ENCODE peak calls at places on chromosomes 5 and 9, in ten cellular contexts. One of them, this sample, is unnamed. For H3K4me1, the result is how much of the 10 kb centered on the place peaks cover.

GRCh38 chr5:66230551-66230950 is 86.5 kb downstream of the SREK1 start:
- DNase-seq in GM23338: peak
- DNase-seq in mammary epithelial cell: peak
- DNase-seq in spleen: no peak
- DNase-seq in HepG2: no peak
- DNase-seq in psoas muscle: no peak
- DNase-seq in lower lobe of right lung: no peak
- DNase-seq in PC-3: no peak
- DNase-seq in uterus: no peak
- DNase-seq in heart right ventricle: no peak
- DNase-seq in this sample: no peak

GRCh38 chr5:56327810-56328209 is 94.7 kb upstream of the ANKRD55 start:
- DNase-seq in GM23338: no peak
- DNase-seq in heart right ventricle: no peak
- DNase-seq in HepG2: no peak
- DNase-seq in lower lobe of right lung: no peak
- DNase-seq in PC-3: no peak
- DNase-seq in mammary epithelial cell: no peak
- DNase-seq in psoas muscle: no peak
- DNase-seq in uterus: no peak
- DNase-seq in spleen: no peak
- DNase-seq in this sample: no peak

GRCh38 chr5:154793599-154794524 is 38.7 kb downstream of the LARP1 start:
- DNase-seq in psoas muscle: no peak
- DNase-seq in GM23338: no peak
- DNase-seq in heart right ventricle: no peak
- DNase-seq in HepG2: no peak
- DNase-seq in uterus: no peak
- DNase-seq in mammary epithelial cell: no peak
- DNase-seq in spleen: peak
- DNase-seq in PC-3: no peak
- DNase-seq in lower lobe of right lung: no peak
- DNase-seq in this sample: no peak

GRCh38 chr5:7251127-7251526 is 144.8 kb upstream of the ADCY2 start:
- DNase-seq in GM23338: no peak
- DNase-seq in lower lobe of right lung: no peak
- DNase-seq in heart right ventricle: no peak
- DNase-seq in HepG2: no peak
- DNase-seq in mammary epithelial cell: no peak
- DNase-seq in PC-3: no peak
- DNase-seq in psoas muscle: no peak
- DNase-seq in uterus: no peak
- DNase-seq in spleen: no peak
- DNase-seq in this sample: no peak

GRCh38 chr9:7094052-7094451 is 336.3 kb downstream of the KDM4C start:
- DNase-seq in psoas muscle: no peak
- DNase-seq in uterus: no peak
- DNase-seq in HepG2: peak
- DNase-seq in PC-3: peak
- DNase-seq in lower lobe of right lung: no peak
- DNase-seq in heart right ventricle: no peak
- DNase-seq in spleen: no peak
- DNase-seq in GM23338: peak
- DNase-seq in mammary epithelial cell: peak
- DNase-seq in this sample: peak

GRCh38 chr5:38446029-38446522 is 110.4 kb downstream of the LIFR start:
- DNase-seq in GM23338: no peak
- DNase-seq in psoas muscle: peak
- DNase-seq in PC-3: no peak
- DNase-seq in uterus: no peak
- DNase-seq in HepG2: no peak
- DNase-seq in heart right ventricle: peak
- DNase-seq in lower lobe of right lung: no peak
- DNase-seq in mammary epithelial cell: no peak
- DNase-seq in spleen: no peak
- DNase-seq in this sample: no peak

GRCh38 chr5:35313296-35313695 is 83.0 kb upstream of the PRLR start:
- DNase-seq in psoas muscle: no peak
- DNase-seq in spleen: no peak
- DNase-seq in lower lobe of right lung: no peak
- DNase-seq in HepG2: no peak
- DNase-seq in GM23338: no peak
- DNase-seq in PC-3: peak
- DNase-seq in uterus: no peak
- DNase-seq in mammary epithelial cell: peak
- DNase-seq in heart right ventricle: no peak
- DNase-seq in this sample: no peak

GRCh38 chr9:98037362-98037761 is 19.2 kb upstream of the NANS start:
- DNase-seq in spleen: no peak
- DNase-seq in mammary epithelial cell: no peak
- DNase-seq in lower lobe of right lung: peak
- DNase-seq in PC-3: peak
- DNase-seq in heart right ventricle: peak
- DNase-seq in HepG2: no peak
- DNase-seq in GM23338: no peak
- DNase-seq in psoas muscle: peak
- DNase-seq in uterus: no peak
- DNase-seq in this sample: no peak

GRCh38 chr5:9174446-9174845 is 371.4 kb downstream of the SEMA5A start:
- DNase-seq in heart right ventricle: no peak
- DNase-seq in mammary epithelial cell: no peak
- DNase-seq in psoas muscle: no peak
- DNase-seq in uterus: no peak
- DNase-seq in PC-3: no peak
- DNase-seq in HepG2: no peak
- DNase-seq in lower lobe of right lung: no peak
- DNase-seq in GM23338: no peak
- DNase-seq in spleen: no peak
- DNase-seq in this sample: no peak

GRCh38 chr9:80359291-80359690 is 787.5 kb downstream of the TLE4 start:
- DNase-seq in psoas muscle: no peak
- DNase-seq in heart right ventricle: no peak
- DNase-seq in PC-3: no peak
- DNase-seq in spleen: no peak
- DNase-seq in lower lobe of right lung: no peak
- DNase-seq in uterus: no peak
- DNase-seq in HepG2: no peak
- DNase-seq in mammary epithelial cell: no peak
- DNase-seq in GM23338: no peak
- DNase-seq in this sample: no peak

DNA sequence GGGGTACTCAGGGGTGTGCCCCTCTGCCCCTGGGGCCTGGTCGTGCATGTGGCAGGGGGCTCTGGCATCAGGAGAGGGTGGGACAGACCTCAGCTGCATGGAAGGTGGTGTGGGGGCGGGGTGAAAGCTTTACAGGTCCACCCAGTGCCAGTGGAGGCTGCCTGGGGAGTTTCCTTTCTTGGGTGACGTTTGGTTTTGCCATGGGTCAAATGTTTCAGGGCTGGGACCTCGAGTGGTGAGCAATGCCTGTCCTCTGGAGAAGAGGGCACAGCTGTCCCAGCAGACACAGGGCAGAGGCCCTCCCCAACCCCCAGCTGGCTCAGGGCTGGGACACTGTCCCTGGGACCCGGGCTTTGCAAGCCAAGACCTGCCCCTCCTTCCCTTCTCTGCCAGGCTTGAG is 3.6 kb downstream of the RXRA start:
- DNase-seq in lower lobe of right lung: no peak
- DNase-seq in HepG2: no peak
- DNase-seq in uterus: no peak
- DNase-seq in psoas muscle: peak
- DNase-seq in PC-3: no peak
- DNase-seq in GM23338: no peak
- DNase-seq in spleen: no peak
- DNase-seq in mammary epithelial cell: peak
- DNase-seq in heart right ventricle: no peak
- DNase-seq in this sample: no peak
- H3K4me3 ChIP-seq in lower lobe of right lung: peak
- H3K4me3 ChIP-seq in HepG2: peak
- H3K4me3 ChIP-seq in uterus: peak
- H3K4me3 ChIP-seq in psoas muscle: peak
- H3K4me3 ChIP-seq in PC-3: no peak
- H3K4me3 ChIP-seq in GM23338: no peak
- H3K4me3 ChIP-seq in spleen: no peak
- H3K4me3 ChIP-seq in mammary epithelial cell: peak
- H3K4me3 ChIP-seq in heart right ventricle: peak
- H3K4me3 ChIP-seq in this sample: no peak

GRCh38 chr5:435961-436640 is 6.9 kb upstream of the EXOC3 start:
- DNase-seq in GM23338: peak
- DNase-seq in mammary epithelial cell: no peak
- DNase-seq in HepG2: peak
- DNase-seq in spleen: peak
- DNase-seq in lower lobe of right lung: peak
- DNase-seq in psoas muscle: peak
- DNase-seq in uterus: no peak
- DNase-seq in heart right ventricle: no peak
- DNase-seq in PC-3: peak
- DNase-seq in this sample: peak
- H3K4me1 ChIP-seq in GM23338: under half
- H3K4me1 ChIP-seq in mammary epithelial cell: under half
- H3K4me1 ChIP-seq in HepG2: under half
- H3K4me1 ChIP-seq in spleen: under half
- H3K4me1 ChIP-seq in lower lobe of right lung: under half
- H3K4me1 ChIP-seq in psoas muscle: under half
- H3K4me1 ChIP-seq in uterus: under half
- H3K4me1 ChIP-seq in heart right ventricle: under half
- H3K4me1 ChIP-seq in PC-3: under half
- H3K4me1 ChIP-seq in this sample: under half

GRCh38 chr5:1297243-1297642 is 2.4 kb upstream of the TERT start:
- DNase-seq in psoas muscle: peak
- DNase-seq in GM23338: no peak
- DNase-seq in spleen: no peak
- DNase-seq in PC-3: no peak
- DNase-seq in uterus: no peak
- DNase-seq in mammary epithelial cell: no peak
- DNase-seq in HepG2: no peak
- DNase-seq in heart right ventricle: no peak
- DNase-seq in lower lobe of right lung: no peak
- DNase-seq in this sample: peak

GRCh38 chr5:1293416-1293996 is 1.4 kb downstream of the TERT start:
- DNase-seq in GM23338: no peak
- DNase-seq in heart right ventricle: no peak
- DNase-seq in mammary epithelial cell: no peak
- DNase-seq in lower lobe of right lung: no peak
- DNase-seq in HepG2: no peak
- DNase-seq in PC-3: no peak
- DNase-seq in psoas muscle: peak
- DNase-seq in uterus: no peak
- DNase-seq in spleen: peak
- DNase-seq in this sample: peak

GRCh38 chr5:1293997-1294838 is 650 bp downstream of the TERT start:
- DNase-seq in psoas muscle: peak
- DNase-seq in HepG2: no peak
- DNase-seq in lower lobe of right lung: no peak
- DNase-seq in GM23338: peak
- DNase-seq in spleen: peak
- DNase-seq in heart right ventricle: no peak
- DNase-seq in PC-3: no peak
- DNase-seq in uterus: no peak
- DNase-seq in mammary epithelial cell: no peak
- DNase-seq in this sample: peak

GRCh38 chr5:1294839-1295649 is at the start of gene TERT:
- DNase-seq in heart right ventricle: no peak
- DNase-seq in PC-3: no peak
- DNase-seq in uterus: no peak
- DNase-seq in spleen: peak
- DNase-seq in psoas muscle: peak
- DNase-seq in GM23338: peak
- DNase-seq in HepG2: no peak
- DNase-seq in mammary epithelial cell: no peak
- DNase-seq in lower lobe of right lung: peak
- DNase-seq in this sample: peak

GRCh38 chr5:1295650-1296037 is 776 bp upstream of the TERT start:
- DNase-seq in GM23338: no peak
- DNase-seq in mammary epithelial cell: no peak
- DNase-seq in uterus: no peak
- DNase-seq in heart right ventricle: no peak
- DNase-seq in lower lobe of right lung: peak
- DNase-seq in HepG2: no peak
- DNase-seq in psoas muscle: peak
- DNase-seq in PC-3: no peak
- DNase-seq in spleen: peak
- DNase-seq in this sample: peak
- H3K4me3 ChIP-seq in GM23338: peak
- H3K4me3 ChIP-seq in mammary epithelial cell: no peak
- H3K4me3 ChIP-seq in uterus: no peak
- H3K4me3 ChIP-seq in heart right ventricle: no peak
- H3K4me3 ChIP-seq in lower lobe of right lung: peak
- H3K4me3 ChIP-seq in HepG2: no peak
- H3K4me3 ChIP-seq in psoas muscle: no peak
- H3K4me3 ChIP-seq in PC-3: no peak
- H3K4me3 ChIP-seq in spleen: peak
- H3K4me3 ChIP-seq in this sample: peak

GRCh38 chr5:76804266-76804665 is 14.6 kb upstream of the F2RL1 start:
- DNase-seq in uterus: no peak
- DNase-seq in HepG2: peak
- DNase-seq in psoas muscle: no peak
- DNase-seq in heart right ventricle: no peak
- DNase-seq in spleen: no peak
- DNase-seq in PC-3: peak
- DNase-seq in lower lobe of right lung: no peak
- DNase-seq in mammary epithelial cell: no peak
- DNase-seq in GM23338: no peak
- DNase-seq in this sample: no peak

GRCh38 chr5:76799588-76799987 is 19.2 kb upstream of the F2RL1 start:
- DNase-seq in uterus: no peak
- DNase-seq in spleen: no peak
- DNase-seq in heart right ventricle: no peak
- DNase-seq in PC-3: no peak
- DNase-seq in psoas muscle: no peak
- DNase-seq in mammary epithelial cell: no peak
- DNase-seq in lower lobe of right lung: no peak
- DNase-seq in GM23338: no peak
- DNase-seq in HepG2: no peak
- DNase-seq in this sample: no peak

GRCh38 chr5:76801803-76802195 is 17.0 kb upstream of the F2RL1 start:
- DNase-seq in psoas muscle: no peak
- DNase-seq in lower lobe of right lung: no peak
- DNase-seq in mammary epithelial cell: no peak
- DNase-seq in PC-3: no peak
- DNase-seq in heart right ventricle: no peak
- DNase-seq in HepG2: no peak
- DNase-seq in spleen: no peak
- DNase-seq in GM23338: no peak
- DNase-seq in uterus: no peak
- DNase-seq in this sample: no peak

DNA sequence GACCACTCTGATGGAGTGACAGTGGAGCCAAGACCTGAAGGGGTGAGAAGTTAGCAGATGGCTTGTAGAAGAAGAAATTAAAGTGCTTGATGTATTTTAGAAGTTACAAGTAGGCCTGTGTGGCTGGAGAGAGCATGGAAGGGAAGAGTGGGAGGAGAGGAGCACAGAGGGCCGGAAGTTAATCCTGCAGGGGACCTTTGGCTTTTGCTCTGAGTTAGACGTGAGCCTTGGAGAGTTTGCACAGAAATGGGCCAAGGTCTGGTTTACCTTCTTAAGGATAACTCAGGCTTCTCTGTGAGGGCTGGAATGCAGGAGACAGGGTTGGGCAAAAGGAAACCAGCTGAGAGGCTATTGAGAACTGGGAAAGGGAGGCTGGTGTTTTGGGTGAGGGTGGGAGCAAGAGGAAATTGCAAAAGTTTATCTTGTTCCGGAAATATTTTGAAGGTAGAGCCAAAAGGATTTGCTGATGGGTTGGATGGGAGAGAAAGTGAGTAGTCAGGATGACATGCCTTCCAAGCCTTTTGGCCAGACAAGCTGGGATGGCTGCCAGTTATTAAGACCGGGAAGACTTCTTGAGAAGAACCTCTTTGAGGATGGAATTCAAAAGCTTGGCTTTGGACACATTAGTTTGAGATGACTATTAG is 17.5 kb upstream of the F2RL1 start:
- DNase-seq in mammary epithelial cell: peak
- DNase-seq in spleen: no peak
- DNase-seq in heart right ventricle: no peak
- DNase-seq in uterus: no peak
- DNase-seq in lower lobe of right lung: no peak
- DNase-seq in PC-3: peak
- DNase-seq in HepG2: no peak
- DNase-seq in psoas muscle: no peak
- DNase-seq in GM23338: no peak
- DNase-seq in this sample: no peak
- H3K4me1 ChIP-seq in mammary epithelial cell: under half
- H3K4me1 ChIP-seq in spleen: under half
- H3K4me1 ChIP-seq in heart right ventricle: under half
- H3K4me1 ChIP-seq in uterus: under half
- H3K4me1 ChIP-seq in lower lobe of right lung: under half
- H3K4me1 ChIP-seq in PC-3: under half
- H3K4me1 ChIP-seq in HepG2: under half
- H3K4me1 ChIP-seq in psoas muscle: under half
- H3K4me1 ChIP-seq in GM23338: under half
- H3K4me1 ChIP-seq in this sample: under half